ENCODE peak calls at places on chromosomes 6 and 20, in eight cellular contexts. One of them, this sample, is unnamed.

GRCh38 chr6:24440897-24441598 is 38.3 kb downstream of the MRS2 start:
- DNase-seq in cardiac muscle cell: no peak
- DNase-seq in H9: no peak
- DNase-seq in heart right ventricle: no peak
- DNase-seq in Peyer's patch: no peak
- DNase-seq in activated B cell treated with CpG ODN at 0.5 μM for 24 hours: no peak
- DNase-seq in foreskin fibroblast: peak
- DNase-seq in astrocyte of the spinal cord: no peak
- DNase-seq in this sample: no peak

GRCh38 chr6:53048431-53049195 is 16.6 kb upstream of the FBXO9 start:
- DNase-seq in cardiac muscle cell: no peak
- DNase-seq in H9: no peak
- DNase-seq in heart right ventricle: no peak
- DNase-seq in Peyer's patch: no peak
- DNase-seq in activated B cell treated with CpG ODN at 0.5 μM for 24 hours: no peak
- DNase-seq in foreskin fibroblast: peak
- DNase-seq in astrocyte of the spinal cord: peak
- DNase-seq in this sample: peak

GRCh38 chr20:54320148-54320607 is 112.3 kb downstream of the PFDN4 start:
- DNase-seq in cardiac muscle cell: no peak
- DNase-seq in H9: peak
- DNase-seq in heart right ventricle: no peak
- DNase-seq in Peyer's patch: no peak
- DNase-seq in activated B cell treated with CpG ODN at 0.5 μM for 24 hours: no peak
- DNase-seq in foreskin fibroblast: no peak
- DNase-seq in astrocyte of the spinal cord: peak
- DNase-seq in this sample: no peak

GRCh38 chr20:2692036-2692885 is at the start of gene EBF4:
- DNase-seq in cardiac muscle cell: peak
- DNase-seq in H9: peak
- DNase-seq in heart right ventricle: peak
- DNase-seq in Peyer's patch: peak
- DNase-seq in activated B cell treated with CpG ODN at 0.5 μM for 24 hours: peak
- DNase-seq in foreskin fibroblast: no peak
- DNase-seq in astrocyte of the spinal cord: no peak
- DNase-seq in this sample: peak

GRCh38 chr20:5549200-5549599 is 201.0 kb upstream of the SHLD1 start:
- DNase-seq in cardiac muscle cell: no peak
- DNase-seq in H9: no peak
- DNase-seq in heart right ventricle: no peak
- DNase-seq in Peyer's patch: no peak
- DNase-seq in activated B cell treated with CpG ODN at 0.5 μM for 24 hours: no peak
- DNase-seq in foreskin fibroblast: no peak
- DNase-seq in astrocyte of the spinal cord: no peak
- DNase-seq in this sample: no peak

GRCh38 chr6:7238900-7239589 is 74.0 kb downstream of the SSR1 start:
- DNase-seq in cardiac muscle cell: peak
- DNase-seq in H9: peak
- DNase-seq in heart right ventricle: peak
- DNase-seq in Peyer's patch: peak
- DNase-seq in activated B cell treated with CpG ODN at 0.5 μM for 24 hours: peak
- DNase-seq in foreskin fibroblast: peak
- DNase-seq in astrocyte of the spinal cord: peak
- DNase-seq in this sample: peak

GRCh38 chr6:42787018-42787611 is 5.3 kb downstream of the BICRAL start:
- DNase-seq in cardiac muscle cell: no peak
- DNase-seq in H9: no peak
- DNase-seq in heart right ventricle: no peak
- DNase-seq in Peyer's patch: no peak
- DNase-seq in activated B cell treated with CpG ODN at 0.5 μM for 24 hours: no peak
- DNase-seq in foreskin fibroblast: no peak
- DNase-seq in astrocyte of the spinal cord: no peak
- DNase-seq in this sample: no peak

GRCh38 chr6:66555082-66555481 is 848.1 kb upstream of the EYS start:
- DNase-seq in cardiac muscle cell: no peak
- DNase-seq in H9: no peak
- DNase-seq in heart right ventricle: no peak
- DNase-seq in Peyer's patch: no peak
- DNase-seq in activated B cell treated with CpG ODN at 0.5 μM for 24 hours: no peak
- DNase-seq in foreskin fibroblast: no peak
- DNase-seq in astrocyte of the spinal cord: no peak
- DNase-seq in this sample: no peak

GRCh38 chr6:1200706-1201105 is 111.2 kb upstream of the FOXQ1 start:
- DNase-seq in cardiac muscle cell: no peak
- DNase-seq in H9: no peak
- DNase-seq in heart right ventricle: no peak
- DNase-seq in Peyer's patch: no peak
- DNase-seq in activated B cell treated with CpG ODN at 0.5 μM for 24 hours: no peak
- DNase-seq in foreskin fibroblast: peak
- DNase-seq in astrocyte of the spinal cord: peak
- DNase-seq in this sample: no peak

DNA sequence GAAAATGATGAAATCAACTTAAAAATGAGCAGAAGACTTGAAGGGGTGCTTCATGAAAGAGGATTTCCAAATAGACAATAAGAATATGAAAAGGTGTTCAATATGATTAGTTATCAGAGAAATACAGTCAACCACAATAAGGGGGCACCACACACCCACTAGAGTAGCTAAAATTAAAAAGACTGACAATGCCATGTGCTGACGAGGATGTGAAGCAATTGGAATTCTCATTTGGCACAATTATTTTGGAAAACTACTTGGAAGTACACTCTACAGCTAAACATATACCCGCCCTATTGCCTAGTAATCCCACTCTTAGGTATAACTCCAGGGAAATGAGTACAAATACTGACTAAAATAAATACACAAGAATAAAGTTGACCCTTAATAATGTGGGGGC is 45.0 kb downstream of the MOCS1 start:
- DNase-seq in cardiac muscle cell: no peak
- DNase-seq in H9: no peak
- DNase-seq in heart right ventricle: no peak
- DNase-seq in Peyer's patch: no peak
- DNase-seq in activated B cell treated with CpG ODN at 0.5 μM for 24 hours: no peak
- DNase-seq in foreskin fibroblast: no peak
- DNase-seq in astrocyte of the spinal cord: no peak
- DNase-seq in this sample: no peak
- TF ChIP-seq CTCF in cardiac muscle cell: no peak
- TF ChIP-seq CTCF in H9: no peak
- TF ChIP-seq CTCF in heart right ventricle: no peak
- TF ChIP-seq CTCF in Peyer's patch: no peak
- TF ChIP-seq CTCF in activated B cell treated with CpG ODN at 0.5 μM for 24 hours: no peak
- TF ChIP-seq CTCF in foreskin fibroblast: no peak
- TF ChIP-seq CTCF in astrocyte of the spinal cord: no peak
- TF ChIP-seq CTCF in this sample: no peak

DNA sequence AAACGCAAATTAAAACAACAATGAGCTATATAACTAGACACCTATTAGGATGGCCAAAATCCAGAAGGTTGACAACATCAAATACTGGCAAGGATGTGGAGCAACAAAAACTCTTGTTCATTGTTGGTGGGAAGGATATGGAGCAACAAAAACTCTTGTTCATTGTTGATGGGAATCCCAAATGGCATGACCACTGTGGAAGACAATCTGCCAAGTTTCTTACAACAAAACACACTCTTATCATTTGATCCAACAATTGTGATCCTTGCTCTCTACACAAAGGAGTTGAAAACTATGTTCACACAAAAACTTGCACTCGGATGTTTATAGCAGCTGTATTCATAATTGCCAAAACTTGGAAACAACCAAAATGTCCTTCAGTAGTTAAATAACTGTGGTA is 61.8 kb upstream of the LAMA2 start:
- DNase-seq in cardiac muscle cell: no peak
- DNase-seq in H9: no peak
- DNase-seq in heart right ventricle: no peak
- DNase-seq in Peyer's patch: no peak
- DNase-seq in activated B cell treated with CpG ODN at 0.5 μM for 24 hours: no peak
- DNase-seq in foreskin fibroblast: no peak
- DNase-seq in astrocyte of the spinal cord: no peak
- DNase-seq in this sample: no peak
- TF ChIP-seq CTCF in cardiac muscle cell: no peak
- TF ChIP-seq CTCF in H9: no peak
- TF ChIP-seq CTCF in heart right ventricle: no peak
- TF ChIP-seq CTCF in Peyer's patch: no peak
- TF ChIP-seq CTCF in activated B cell treated with CpG ODN at 0.5 μM for 24 hours: no peak
- TF ChIP-seq CTCF in foreskin fibroblast: no peak
- TF ChIP-seq CTCF in astrocyte of the spinal cord: no peak
- TF ChIP-seq CTCF in this sample: no peak

DNA sequence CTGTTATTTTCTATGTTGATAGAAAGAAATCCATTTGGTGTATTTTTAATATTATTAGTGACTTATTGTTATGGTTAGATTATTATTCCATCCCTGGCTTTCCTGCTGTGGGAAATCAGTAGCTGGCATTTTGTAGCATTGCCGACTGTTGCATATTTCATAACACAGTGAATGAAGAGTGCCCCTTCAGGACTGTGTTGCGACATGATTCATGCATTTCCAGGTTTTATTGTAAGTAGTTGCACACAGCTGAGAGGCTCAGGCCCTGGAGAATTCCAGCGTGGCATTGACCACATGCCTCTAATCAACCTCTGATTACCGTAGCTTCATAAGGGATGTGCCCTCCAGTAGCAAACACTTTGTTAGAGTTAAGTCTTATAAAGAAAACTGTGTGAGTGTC is 263.9 kb downstream of the FARS2 start:
- DNase-seq in cardiac muscle cell: no peak
- DNase-seq in H9: no peak
- DNase-seq in heart right ventricle: no peak
- DNase-seq in Peyer's patch: no peak
- DNase-seq in activated B cell treated with CpG ODN at 0.5 μM for 24 hours: no peak
- DNase-seq in foreskin fibroblast: peak
- DNase-seq in astrocyte of the spinal cord: no peak
- DNase-seq in this sample: no peak
- TF ChIP-seq CTCF in cardiac muscle cell: no peak
- TF ChIP-seq CTCF in H9: no peak
- TF ChIP-seq CTCF in heart right ventricle: no peak
- TF ChIP-seq CTCF in Peyer's patch: no peak
- TF ChIP-seq CTCF in activated B cell treated with CpG ODN at 0.5 μM for 24 hours: no peak
- TF ChIP-seq CTCF in foreskin fibroblast: no peak
- TF ChIP-seq CTCF in astrocyte of the spinal cord: no peak
- TF ChIP-seq CTCF in this sample: no peak

GRCh38 chr20:32577023-32577422 is 8.1 kb downstream of the NOL4L start:
- DNase-seq in cardiac muscle cell: no peak
- DNase-seq in H9: no peak
- DNase-seq in heart right ventricle: no peak
- DNase-seq in Peyer's patch: no peak
- DNase-seq in activated B cell treated with CpG ODN at 0.5 μM for 24 hours: no peak
- DNase-seq in foreskin fibroblast: no peak
- DNase-seq in astrocyte of the spinal cord: no peak
- DNase-seq in this sample: no peak
- TF ChIP-seq CTCF in cardiac muscle cell: peak
- TF ChIP-seq CTCF in H9: peak
- TF ChIP-seq CTCF in heart right ventricle: no peak
- TF ChIP-seq CTCF in Peyer's patch: no peak
- TF ChIP-seq CTCF in activated B cell treated with CpG ODN at 0.5 μM for 24 hours: no peak
- TF ChIP-seq CTCF in foreskin fibroblast: no peak
- TF ChIP-seq CTCF in astrocyte of the spinal cord: peak
- TF ChIP-seq CTCF in this sample: no peak

This sample was measured in activated CD8-positive, alpha-beta T cell treated with anti-CD3 and anti-CD28 coated beads for 36 hours.